ENCODE peak calls at places on chromosomes 13 and 19, in seven cellular contexts. T, G, B, A, U, Y and W are unnamed samples.

GRCh38 chr19:56139847-56140582 is 1.1 kb upstream of the ZNF444 start:
- DNase-seq in T (no peak), G (no peak), B (no peak), A (no peak), U (no peak), Y (no peak), W (no peak)

GRCh38 chr13:34217343-34218094 is 399.6 kb downstream of the RFC3 start:
- DNase-seq in T (no peak), G (no peak), B (no peak), A (no peak), U (no peak), Y (no peak), W (peak)

GRCh38 chr13:76884571-76885202 is 1.5 kb downstream of the KCTD12 start:
- DNase-seq in T (no peak), G (no peak), B (peak), A (peak), U (peak), Y (no peak), W (no peak)

GRCh38 chr13:29946093-29946492 is 95.7 kb upstream of the UBL3 start:
- DNase-seq in T (no peak), G (no peak), B (no peak), A (no peak), U (no peak), Y (no peak), W (no peak)

GRCh38 chr13:26061947-26062346 is 10.1 kb upstream of the SHISA2 start:
- DNase-seq in T (peak), G (no peak), B (no peak), A (no peak), U (peak), Y (no peak), W (no peak)

GRCh38 chr13:101916108-101916757 is 463.8 kb downstream of the ITGBL1 start:
- DNase-seq in T (no peak), G (no peak), B (no peak), A (no peak), U (no peak), Y (no peak), W (peak)

GRCh38 chr13:97439196-97439595 is 5.2 kb downstream of the RAP2A start:
- DNase-seq in T (no peak), G (no peak), B (no peak), A (no peak), U (no peak), Y (no peak), W (no peak)

GRCh38 chr13:41613471-41613870 is 156.1 kb downstream of the RGCC start:
- DNase-seq in T (no peak), G (no peak), B (no peak), A (no peak), U (no peak), Y (no peak), W (no peak)

GRCh38 chr19:2356036-2356646 is 3.9 kb upstream of the TMPRSS9 start:
- DNase-seq in T (no peak), G (no peak), B (no peak), A (no peak), U (no peak), Y (no peak), W (no peak)

GRCh38 chr13:67224148-67224846 is 5.8 kb downstream of the PCDH9 start:
- DNase-seq in T (peak), G (peak), B (peak), A (peak), U (peak), Y (peak), W (peak)

GRCh38 chr13:28558126-28558525 is 63.2 kb upstream of the FLT1 start:
- DNase-seq in T (peak), G (no peak), B (no peak), A (no peak), U (peak), Y (no peak), W (no peak)

GRCh38 chr13:20431080-20431479 is 94.6 kb downstream of the CRYL1 start:
- DNase-seq in T (no peak), G (no peak), B (no peak), A (no peak), U (no peak), Y (no peak), W (no peak)

GRCh38 chr19:54114340-54114826 is 1.1 kb downstream of the TFPT start:
- DNase-seq in T (no peak), G (peak), B (no peak), A (peak), U (no peak), Y (peak), W (peak)

GRCh38 chr13:71169125-71169524 is 697.9 kb downstream of the DACH1 start:
- DNase-seq in T (no peak), G (no peak), B (no peak), A (no peak), U (no peak), Y (no peak), W (no peak)

GRCh38 chr19:2089001-2089711 is 7.0 kb downstream of the MOB3A start:
- DNase-seq in T (peak), G (no peak), B (no peak), A (no peak), U (no peak), Y (peak), W (no peak)

GRCh38 chr19:55437410-55437809 is 5.7 kb downstream of the SHISA7 start:
- DNase-seq in T (no peak), G (no peak), B (no peak), A (peak), U (no peak), Y (peak), W (no peak)

GRCh38 chr19:1173160-1173844 is 766 bp downstream of the SBNO2 start:
- DNase-seq in T (no peak), G (no peak), B (peak), A (no peak), U (no peak), Y (peak), W (peak)

GRCh38 chr19:17510220-17510993 is 1.0 kb upstream of the PGLS start:
- DNase-seq in T (no peak), G (no peak), B (no peak), A (no peak), U (no peak), Y (no peak), W (no peak)

GRCh38 chr13:65914707-65915106 is 1315.4 kb downstream of the PCDH9 start:
- DNase-seq in T (peak), G (no peak), B (no peak), A (no peak), U (peak), Y (no peak), W (no peak)

GRCh38 chr19:50794778-50795664 is 4.8 kb downstream of the ACP4 start:
- DNase-seq in T (no peak), G (no peak), B (no peak), A (no peak), U (no peak), Y (no peak), W (no peak)

GRCh38 chr19:41578886-41579285 is 2.9 kb downstream of the CEACAM21 start:
- DNase-seq in T (no peak), G (no peak), B (no peak), A (no peak), U (no peak), Y (no peak), W (no peak)